ENCODE peak calls at places on chromosomes 2 and 18, in eight cellular contexts. V is stomach, Q is breast epithelium, K is GM23338, X is spleen, I is SK-N-SH, W is HCT116, D is sigmoid colon. F is an unnamed sample.

GRCh38 chr2:46655551-46656436 is 176.4 kb downstream of the TMEM247 start:
- DNase-seq in I (no peak), Q (no peak), D (no peak), K (no peak), V (no peak), X (no peak), W (no peak), F (no peak)

GRCh38 chr2:149994057-149994728 is 406.6 kb upstream of the MMADHC start:
- DNase-seq in W (peak), X (no peak), I (no peak), V (peak), D (no peak), Q (no peak), K (no peak), F (no peak)

GRCh38 chr2:190535119-190535439 is 557 bp upstream of the NEMP2 start:
- DNase-seq in V (no peak), D (no peak), W (no peak), Q (no peak), X (no peak), K (no peak), I (no peak), F (no peak)

GRCh38 chr18:69757733-69758132 is 189.9 kb downstream of the CD226 start:
- DNase-seq in V (no peak), K (peak), I (no peak), Q (no peak), W (no peak), D (no peak), X (no peak), F (no peak)

GRCh38 chr2:133346654-133347053 is 221.6 kb downstream of the NCKAP5 start:
- DNase-seq in I (no peak), W (no peak), V (no peak), K (no peak), X (no peak), Q (no peak), D (no peak), F (no peak)

GRCh38 chr18:75160315-75160714 is 48.6 kb downstream of the PTGR3 start:
- DNase-seq in X (no peak), D (no peak), I (no peak), K (peak), W (no peak), Q (no peak), V (no peak), F (no peak)

GRCh38 chr2:120684691-120685402 is 50.8 kb upstream of the GLI2 start:
- DNase-seq in Q (no peak), K (no peak), I (no peak), V (no peak), W (no peak), D (peak), X (peak), F (no peak)

GRCh38 chr2:224127871-224128501 is 88.9 kb upstream of the SERPINE2 start:
- DNase-seq in I (no peak), V (no peak), K (no peak), W (no peak), X (no peak), Q (no peak), D (no peak), F (no peak)

GRCh38 chr18:433960-434359 is 66.5 kb downstream of the COLEC12 start:
- DNase-seq in D (no peak), I (no peak), K (no peak), W (no peak), Q (no peak), X (no peak), V (no peak), F (no peak)

GRCh38 chr2:48531141-48531648 is 1.2 kb downstream of the STON1 start:
- DNase-seq in K (peak), V (no peak), I (peak), Q (no peak), W (no peak), D (peak), X (no peak), F (peak)

GRCh38 chr2:148534416-148535205 is 109.9 kb upstream of the EPC2 start:
- DNase-seq in K (no peak), W (no peak), Q (no peak), V (no peak), I (peak), D (no peak), X (no peak), F (no peak)

GRCh38 chr2:54409752-54410151 is 46.4 kb upstream of the SPTBN1 start:
- DNase-seq in D (no peak), K (peak), X (no peak), Q (no peak), V (no peak), W (no peak), I (no peak), F (no peak)

GRCh38 chr2:62844311-62845090 is 139.0 kb downstream of the EHBP1 start:
- DNase-seq in D (no peak), K (no peak), I (no peak), V (no peak), X (no peak), W (no peak), Q (no peak), F (no peak)

GRCh38 chr2:230060672-230061293 is 7.9 kb downstream of the SLC16A14 start:
- DNase-seq in X (no peak), K (no peak), D (no peak), Q (no peak), I (no peak), W (no peak), V (no peak), F (no peak)

GRCh38 chr2:47561906-47562305 is 158.9 kb downstream of the MSH2 start:
- DNase-seq in I (no peak), X (no peak), V (no peak), W (no peak), K (no peak), Q (no peak), D (no peak), F (no peak)

GRCh38 chr2:183898641-183899040 is 699.7 kb upstream of the ZNF804A start:
- DNase-seq in K (no peak), X (no peak), W (no peak), I (no peak), V (no peak), D (no peak), Q (no peak), F (no peak)

GRCh38 chr2:38377501-38378258 is 607 bp upstream of the ATL2 start:
- DNase-seq in D (no peak), Q (no peak), I (no peak), W (no peak), X (no peak), K (peak), V (no peak), F (peak)

GRCh38 chr2:132477962-132478361 is 61.4 kb downstream of the GPR39 start:
- DNase-seq in V (no peak), K (no peak), I (no peak), W (no peak), Q (no peak), D (no peak), X (no peak), F (peak)

GRCh38 chr18:54878662-54879058 is 50.4 kb downstream of the RAB27B start:
- DNase-seq in K (no peak), D (no peak), W (no peak), V (no peak), Q (no peak), X (no peak), I (no peak), F (no peak)

GRCh38 chr2:5373200-5373599 is 319.0 kb upstream of the SOX11 start:
- DNase-seq in V (no peak), W (no peak), D (no peak), K (peak), I (peak), X (no peak), Q (no peak), F (no peak)

GRCh38 chr2:7239078-7239477 is 321.9 kb downstream of the RNF144A start:
- DNase-seq in W (no peak), I (no peak), X (no peak), D (no peak), Q (no peak), K (no peak), V (no peak), F (no peak)

GRCh38 chr2:45688479-45689298 is 37.2 kb downstream of the PRKCE start:
- DNase-seq in D (no peak), Q (no peak), K (no peak), V (no peak), X (no peak), I (no peak), W (no peak), F (no peak)

GRCh38 chr2:7333970-7334493 is 416.8 kb downstream of the RNF144A start:
- DNase-seq in W (no peak), Q (no peak), I (peak), D (no peak), K (no peak), V (no peak), X (no peak), F (no peak)

GRCh38 chr2:40062381-40062780 is 283.3 kb upstream of the THUMPD2 start:
- DNase-seq in W (no peak), K (no peak), D (no peak), Q (no peak), V (no peak), X (no peak), I (no peak), F (no peak)

GRCh38 chr2:233202531-233202944 is 48.9 kb upstream of the ATG16L1 start:
- DNase-seq in X (no peak), D (no peak), V (no peak), Q (no peak), I (no peak), K (no peak), W (no peak), F (peak)

GRCh38 chr18:2304378-2305175 is 266.7 kb downstream of the METTL4 start:
- DNase-seq in Q (no peak), D (no peak), W (no peak), I (no peak), K (no peak), V (no peak), X (no peak), F (no peak)

GRCh38 chr2:100731535-100731981 is 88.4 kb upstream of the NPAS2 start:
- DNase-seq in Q (no peak), I (no peak), K (no peak), D (no peak), V (no peak), X (no peak), W (no peak), F (no peak)

GRCh38 chr2:31384771-31385276 is 29.7 kb downstream of the XDH start:
- DNase-seq in W (peak), Q (no peak), D (no peak), I (no peak), K (no peak), V (no peak), X (no peak), F (no peak)

GRCh38 chr2:101762451-101763171 is 65.1 kb downstream of the MAP4K4 start:
- DNase-seq in V (no peak), Q (no peak), D (no peak), I (no peak), X (no peak), W (no peak), K (no peak), F (no peak)

GRCh38 chr2:165720526-165720925 is 73.5 kb downstream of the GALNT3 start:
- DNase-seq in Q (no peak), X (no peak), V (no peak), D (no peak), W (no peak), K (no peak), I (no peak), F (no peak)

GRCh38 chr18:23225518-23225917 is 90.2 kb downstream of the CABLES1 start:
- DNase-seq in I (no peak), Q (no peak), X (no peak), D (peak), V (no peak), W (no peak), K (no peak), F (no peak)

GRCh38 chr18:9594782-9595181 is 19.6 kb downstream of the PPP4R1 start:
- DNase-seq in K (no peak), V (no peak), I (no peak), X (no peak), Q (no peak), W (no peak), D (no peak), F (no peak)

GRCh38 chr2:239268549-239268948 is 132.3 kb downstream of the HDAC4 start:
- DNase-seq in W (no peak), V (peak), K (no peak), X (no peak), I (no peak), D (no peak), Q (no peak), F (no peak)

GRCh38 chr2:222698276-222698675 is 26.8 kb downstream of the MOGAT1 start:
- DNase-seq in V (no peak), K (no peak), Q (no peak), I (no peak), X (no peak), W (no peak), D (no peak), F (no peak)

GRCh38 chr18:73983496-73983895 is 164.1 kb downstream of the FBXO15 start:
- DNase-seq in X (no peak), Q (no peak), K (no peak), V (no peak), I (no peak), D (no peak), W (no peak), F (no peak)

DNA sequence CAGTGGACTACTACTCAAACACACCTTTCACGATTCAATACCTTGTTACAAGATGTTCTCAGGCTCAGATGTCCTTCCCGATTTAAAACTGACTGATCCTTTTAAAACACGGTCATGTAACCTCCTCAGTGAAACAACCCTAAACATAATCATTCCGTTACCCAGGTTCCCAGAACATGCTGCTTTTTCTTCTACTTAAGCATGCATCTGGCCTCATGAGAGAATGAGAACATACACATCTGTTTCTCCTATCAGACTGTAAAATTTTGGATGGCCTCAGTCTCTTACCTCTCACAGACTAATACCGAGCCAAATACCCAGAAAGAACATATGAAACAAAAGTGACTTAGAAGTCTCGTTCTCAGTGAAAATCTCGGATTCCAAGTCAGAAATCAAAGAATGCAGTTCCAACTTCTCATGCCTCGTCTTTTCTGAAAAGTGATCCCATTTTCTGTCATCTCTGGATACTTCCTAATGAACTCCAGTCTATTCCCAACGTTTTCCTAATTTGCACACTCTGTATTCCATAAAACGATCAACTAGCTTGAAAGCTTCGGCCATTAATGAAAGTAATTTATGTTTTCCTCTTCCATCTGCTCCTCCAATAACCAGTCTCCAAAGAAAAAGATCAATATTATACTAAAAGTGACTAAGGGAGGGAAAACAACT is 924 bp downstream of the SF3B1 start:
- DNase-seq in X (no peak), K (no peak), Q (no peak), D (no peak), I (no peak), V (no peak), W (no peak), F (no peak)
- H3K27ac ChIP-seq in X (peak), K (peak), Q (peak), D (peak), I (peak), V (peak), W (peak), F (peak)

DNA sequence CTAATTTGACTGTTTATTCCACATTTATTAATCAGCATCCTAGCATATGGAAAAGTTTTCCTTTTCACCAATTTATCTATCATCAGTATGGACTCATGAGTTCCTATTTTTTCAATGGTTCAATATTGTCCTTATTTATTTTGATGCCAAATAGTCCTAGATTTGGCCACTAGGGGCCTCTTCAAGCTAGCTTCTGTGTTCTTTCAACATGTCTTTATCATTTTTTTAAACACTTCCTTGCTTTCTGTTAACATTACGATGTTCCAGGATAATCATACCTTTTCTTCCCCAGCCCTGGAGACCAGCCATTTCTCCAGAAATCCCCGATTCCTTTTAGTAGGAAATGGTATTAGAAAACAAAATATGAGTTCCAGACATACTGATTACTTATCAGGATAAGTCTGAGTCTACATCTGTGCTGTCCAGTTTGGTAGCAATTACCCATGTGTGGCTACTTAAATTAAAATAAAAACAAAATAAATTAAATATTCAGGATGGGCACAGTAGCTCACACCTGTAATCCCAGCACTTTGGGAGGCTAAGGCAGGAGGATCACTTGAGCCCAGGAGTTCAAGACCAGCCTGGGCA is 70.6 kb downstream of the RPE start:
- DNase-seq in V (no peak), I (peak), D (no peak), X (no peak), Q (no peak), W (peak), K (peak), F (peak)
- H3K4me3 ChIP-seq in V (no peak), I (no peak), D (no peak), X (no peak), Q (no peak), W (no peak), K (no peak), F (no peak)

GRCh38 chr2:202196727-202197126 is 41.7 kb downstream of the SUMO1 start:
- DNase-seq in D (no peak), K (no peak), X (no peak), I (no peak), W (no peak), V (no peak), Q (no peak), F (no peak)
- TF ChIP-seq POLR2AphosphoS5 in D (no peak), K (no peak), X (no peak), I (no peak), W (no peak), V (no peak), Q (no peak), F (no peak)

GRCh38 chr2:219272351-219272750 is 6.8 kb upstream of the DNAJB2 start:
- DNase-seq in Q (no peak), W (no peak), K (no peak), I (no peak), V (no peak), D (no peak), X (no peak), F (no peak)

GRCh38 chr2:219271021-219271420 is 8.1 kb upstream of the DNAJB2 start:
- DNase-seq in I (no peak), W (no peak), D (no peak), Q (no peak), K (no peak), X (no peak), V (no peak), F (no peak)

GRCh38 chr2:219272995-219273394 is 6.2 kb upstream of the DNAJB2 start:
- DNase-seq in D (no peak), W (no peak), X (no peak), V (no peak), Q (no peak), I (no peak), K (no peak), F (no peak)

GRCh38 chr2:219274392-219274921 is 4.7 kb upstream of the DNAJB2 start:
- DNase-seq in V (no peak), W (peak), K (peak), Q (no peak), X (peak), I (no peak), D (no peak), F (no peak)

GRCh38 chr2:219273887-219274391 is 5.2 kb upstream of the DNAJB2 start:
- DNase-seq in Q (peak), D (no peak), W (peak), V (no peak), K (no peak), I (no peak), X (no peak), F (no peak)
- H3K27ac ChIP-seq in Q (peak), D (peak), W (peak), V (no peak), K (no peak), I (peak), X (no peak), F (no peak)

DNA sequence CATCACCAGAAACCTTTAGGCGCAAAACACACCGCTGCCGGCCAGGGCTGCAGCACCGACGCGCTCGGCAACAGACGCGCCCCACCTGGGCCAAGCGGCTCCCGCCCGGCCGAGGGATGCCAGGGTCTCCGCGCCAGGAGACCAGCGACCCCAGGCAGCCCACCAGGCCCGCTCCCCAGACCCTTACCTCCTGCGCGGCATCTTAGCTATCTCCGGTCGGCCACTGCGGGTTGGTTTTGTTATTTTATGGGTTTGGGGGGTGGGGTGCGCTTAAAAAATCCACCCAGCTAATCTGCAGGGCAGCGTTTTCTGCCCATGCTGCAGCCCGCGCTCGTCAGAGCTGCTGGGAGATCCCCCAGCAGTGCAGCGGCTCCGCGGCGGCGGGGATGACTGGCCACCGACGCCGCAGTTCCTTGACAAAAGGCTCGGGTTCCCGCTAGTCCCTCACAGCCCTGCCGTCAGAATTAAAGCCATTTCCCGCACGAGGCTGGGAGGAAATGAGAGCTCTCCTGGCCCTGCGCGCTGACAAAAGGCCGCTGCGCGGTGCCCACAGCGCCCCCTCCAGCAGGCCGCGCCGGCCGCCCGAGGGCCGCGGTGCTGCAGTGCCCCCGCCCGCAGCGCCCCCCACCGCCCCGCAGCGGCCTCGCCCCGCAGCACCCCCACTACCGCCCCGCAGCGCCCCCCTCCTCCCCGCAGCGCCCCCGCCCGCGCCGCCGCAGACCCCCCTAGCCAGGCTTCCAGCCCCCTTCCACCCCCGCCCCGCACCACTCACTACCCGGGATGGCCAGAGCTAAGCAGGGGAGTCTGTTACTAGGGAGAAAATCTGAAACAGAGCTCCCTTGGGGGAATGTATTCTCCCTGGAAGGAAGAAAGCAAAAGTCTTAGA is at the start of gene ADD2:
- DNase-seq in W (no peak), I (peak), K (peak), X (peak), D (no peak), Q (no peak), V (no peak), F (no peak)
- H3K4me3 ChIP-seq in W (no peak), I (peak), K (peak), X (peak), D (peak), Q (peak), V (peak), F (peak)

GRCh38 chr2:178074123-178075005 is 1.8 kb upstream of the PDE11A start:
- DNase-seq in Q (no peak), K (no peak), I (no peak), W (no peak), X (no peak), D (no peak), V (no peak), F (no peak)
- TF ChIP-seq POLR2AphosphoS5 in Q (no peak), K (no peak), I (no peak), W (no peak), X (no peak), D (no peak), V (no peak), F (no peak)